ENCODE peak calls at places on chromosome 11, in nine cellular contexts. One of them, this sample, is unnamed.

GRCh38 chr11:114192841-114193389 is 103.3 kb upstream of the NNMT start:
- DNase-seq in H9: no peak
- DNase-seq in sigmoid colon: no peak
- DNase-seq in tibial artery: peak
- DNase-seq in neural crest cell: no peak
- DNase-seq in neural progenitor cell: peak
- DNase-seq in GM10248: no peak
- DNase-seq in right atrium auricular region: no peak
- DNase-seq in foreskin fibroblast: no peak
- DNase-seq in this sample: no peak

GRCh38 chr11:27013741-27014415 is 20.0 kb downstream of the FIBIN start:
- DNase-seq in H9: no peak
- DNase-seq in sigmoid colon: no peak
- DNase-seq in tibial artery: no peak
- DNase-seq in neural crest cell: no peak
- DNase-seq in neural progenitor cell: no peak
- DNase-seq in GM10248: no peak
- DNase-seq in right atrium auricular region: no peak
- DNase-seq in foreskin fibroblast: no peak
- DNase-seq in this sample: no peak

GRCh38 chr11:128968916-128969315 is 26.2 kb upstream of the TP53AIP1 start:
- DNase-seq in H9: no peak
- DNase-seq in sigmoid colon: no peak
- DNase-seq in tibial artery: no peak
- DNase-seq in neural crest cell: no peak
- DNase-seq in neural progenitor cell: no peak
- DNase-seq in GM10248: no peak
- DNase-seq in right atrium auricular region: no peak
- DNase-seq in foreskin fibroblast: no peak
- DNase-seq in this sample: no peak

GRCh38 chr11:68164437-68164836 is 43.2 kb upstream of the CHKA start:
- DNase-seq in H9: no peak
- DNase-seq in sigmoid colon: no peak
- DNase-seq in tibial artery: no peak
- DNase-seq in neural crest cell: no peak
- DNase-seq in neural progenitor cell: no peak
- DNase-seq in GM10248: no peak
- DNase-seq in right atrium auricular region: no peak
- DNase-seq in foreskin fibroblast: peak
- DNase-seq in this sample: no peak

GRCh38 chr11:93587858-93588581 is 44.8 kb upstream of the SMCO4 start:
- DNase-seq in H9: no peak
- DNase-seq in sigmoid colon: no peak
- DNase-seq in tibial artery: no peak
- DNase-seq in neural crest cell: no peak
- DNase-seq in neural progenitor cell: no peak
- DNase-seq in GM10248: no peak
- DNase-seq in right atrium auricular region: no peak
- DNase-seq in foreskin fibroblast: no peak
- DNase-seq in this sample: no peak

GRCh38 chr11:75809991-75810390 is 5.0 kb upstream of the UVRAG start:
- DNase-seq in H9: no peak
- DNase-seq in sigmoid colon: no peak
- DNase-seq in tibial artery: no peak
- DNase-seq in neural crest cell: no peak
- DNase-seq in neural progenitor cell: no peak
- DNase-seq in GM10248: no peak
- DNase-seq in right atrium auricular region: no peak
- DNase-seq in foreskin fibroblast: no peak
- DNase-seq in this sample: no peak

GRCh38 chr11:126153999-126154398 is 57.5 kb downstream of the RPUSD4 start:
- DNase-seq in H9: no peak
- DNase-seq in sigmoid colon: peak
- DNase-seq in tibial artery: no peak
- DNase-seq in neural crest cell: no peak
- DNase-seq in neural progenitor cell: peak
- DNase-seq in GM10248: no peak
- DNase-seq in right atrium auricular region: no peak
- DNase-seq in foreskin fibroblast: peak
- DNase-seq in this sample: no peak

GRCh38 chr11:47408598-47409439 is 429 bp downstream of the SLC39A13 start:
- DNase-seq in H9: peak
- DNase-seq in sigmoid colon: peak
- DNase-seq in tibial artery: peak
- DNase-seq in neural crest cell: no peak
- DNase-seq in neural progenitor cell: peak
- DNase-seq in GM10248: no peak
- DNase-seq in right atrium auricular region: no peak
- DNase-seq in foreskin fibroblast: peak
- DNase-seq in this sample: peak

GRCh38 chr11:102824541-102824940 is 18.9 kb downstream of the MMP3 start:
- DNase-seq in H9: no peak
- DNase-seq in sigmoid colon: no peak
- DNase-seq in tibial artery: no peak
- DNase-seq in neural crest cell: no peak
- DNase-seq in neural progenitor cell: no peak
- DNase-seq in GM10248: no peak
- DNase-seq in right atrium auricular region: no peak
- DNase-seq in foreskin fibroblast: no peak
- DNase-seq in this sample: no peak

GRCh38 chr11:112963368-112963955 is 2.2 kb downstream of the NCAM1 start:
- DNase-seq in H9: no peak
- DNase-seq in sigmoid colon: no peak
- DNase-seq in tibial artery: no peak
- DNase-seq in neural crest cell: no peak
- DNase-seq in neural progenitor cell: peak
- DNase-seq in GM10248: no peak
- DNase-seq in right atrium auricular region: no peak
- DNase-seq in foreskin fibroblast: no peak
- DNase-seq in this sample: no peak

GRCh38 chr11:119843760-119844330 is 114.8 kb upstream of the NECTIN1 start:
- DNase-seq in H9: no peak
- DNase-seq in sigmoid colon: no peak
- DNase-seq in tibial artery: no peak
- DNase-seq in neural crest cell: no peak
- DNase-seq in neural progenitor cell: no peak
- DNase-seq in GM10248: no peak
- DNase-seq in right atrium auricular region: no peak
- DNase-seq in foreskin fibroblast: no peak
- DNase-seq in this sample: no peak

GRCh38 chr11:61851900-61852295 is 23.8 kb downstream of the FADS2 start:
- DNase-seq in H9: no peak
- DNase-seq in sigmoid colon: no peak
- DNase-seq in tibial artery: no peak
- DNase-seq in neural crest cell: no peak
- DNase-seq in neural progenitor cell: no peak
- DNase-seq in GM10248: no peak
- DNase-seq in right atrium auricular region: no peak
- DNase-seq in foreskin fibroblast: no peak
- DNase-seq in this sample: no peak

GRCh38 chr11:47426062-47426956 is at the start of gene PSMC3:
- DNase-seq in H9: peak
- DNase-seq in sigmoid colon: peak
- DNase-seq in tibial artery: peak
- DNase-seq in neural crest cell: peak
- DNase-seq in neural progenitor cell: peak
- DNase-seq in GM10248: peak
- DNase-seq in right atrium auricular region: peak
- DNase-seq in foreskin fibroblast: peak
- DNase-seq in this sample: no peak

GRCh38 chr11:27571151-27571840 is 64.7 kb upstream of the LIN7C start:
- DNase-seq in H9: no peak
- DNase-seq in sigmoid colon: no peak
- DNase-seq in tibial artery: no peak
- DNase-seq in neural crest cell: no peak
- DNase-seq in neural progenitor cell: no peak
- DNase-seq in GM10248: no peak
- DNase-seq in right atrium auricular region: no peak
- DNase-seq in foreskin fibroblast: peak
- DNase-seq in this sample: no peak

GRCh38 chr11:35083181-35084061 is 55.5 kb upstream of the CD44 start:
- DNase-seq in H9: peak
- DNase-seq in sigmoid colon: peak
- DNase-seq in tibial artery: peak
- DNase-seq in neural crest cell: no peak
- DNase-seq in neural progenitor cell: peak
- DNase-seq in GM10248: peak
- DNase-seq in right atrium auricular region: peak
- DNase-seq in foreskin fibroblast: peak
- DNase-seq in this sample: no peak

GRCh38 chr11:3203221-3204043 is 15.2 kb downstream of the MRGPRG start:
- DNase-seq in H9: peak
- DNase-seq in sigmoid colon: peak
- DNase-seq in tibial artery: peak
- DNase-seq in neural crest cell: no peak
- DNase-seq in neural progenitor cell: peak
- DNase-seq in GM10248: no peak
- DNase-seq in right atrium auricular region: no peak
- DNase-seq in foreskin fibroblast: peak
- DNase-seq in this sample: peak

GRCh38 chr11:36469063-36469462 is 41.0 kb downstream of the TRAF6 start:
- DNase-seq in H9: peak
- DNase-seq in sigmoid colon: no peak
- DNase-seq in tibial artery: no peak
- DNase-seq in neural crest cell: no peak
- DNase-seq in neural progenitor cell: peak
- DNase-seq in GM10248: no peak
- DNase-seq in right atrium auricular region: no peak
- DNase-seq in foreskin fibroblast: no peak
- DNase-seq in this sample: no peak
- TF ChIP-seq CTCF in H9: peak
- TF ChIP-seq CTCF in sigmoid colon: no peak
- TF ChIP-seq CTCF in tibial artery: no peak
- TF ChIP-seq CTCF in neural crest cell: peak
- TF ChIP-seq CTCF in neural progenitor cell: peak
- TF ChIP-seq CTCF in GM10248: peak
- TF ChIP-seq CTCF in right atrium auricular region: no peak
- TF ChIP-seq CTCF in foreskin fibroblast: peak
- TF ChIP-seq CTCF in this sample: peak

DNA sequence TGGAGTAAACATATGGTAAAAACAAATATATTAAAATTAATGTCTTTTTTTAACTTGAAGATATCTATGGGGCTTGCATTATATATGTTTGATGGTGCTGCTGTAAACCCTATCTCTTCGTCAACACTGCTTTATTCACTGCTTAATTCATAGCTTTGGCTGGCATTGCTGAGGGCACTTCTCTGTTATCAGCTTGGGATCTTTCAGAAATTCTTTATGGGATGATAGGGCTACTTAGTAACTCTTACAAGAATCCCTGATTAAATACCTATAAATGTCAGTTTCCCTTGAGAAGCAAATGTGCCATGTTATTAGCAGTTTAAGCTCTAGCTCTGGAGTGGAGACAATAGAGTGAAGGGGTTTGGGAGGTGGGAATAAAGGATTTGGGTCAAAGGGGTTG is 112.3 kb downstream of the SWAP70 start:
- DNase-seq in H9: no peak
- DNase-seq in sigmoid colon: no peak
- DNase-seq in tibial artery: no peak
- DNase-seq in neural crest cell: no peak
- DNase-seq in neural progenitor cell: no peak
- DNase-seq in GM10248: no peak
- DNase-seq in right atrium auricular region: no peak
- DNase-seq in foreskin fibroblast: no peak
- DNase-seq in this sample: no peak
- TF ChIP-seq CTCF in H9: no peak
- TF ChIP-seq CTCF in sigmoid colon: no peak
- TF ChIP-seq CTCF in tibial artery: no peak
- TF ChIP-seq CTCF in neural crest cell: no peak
- TF ChIP-seq CTCF in neural progenitor cell: no peak
- TF ChIP-seq CTCF in GM10248: no peak
- TF ChIP-seq CTCF in right atrium auricular region: no peak
- TF ChIP-seq CTCF in foreskin fibroblast: no peak
- TF ChIP-seq CTCF in this sample: no peak

DNA sequence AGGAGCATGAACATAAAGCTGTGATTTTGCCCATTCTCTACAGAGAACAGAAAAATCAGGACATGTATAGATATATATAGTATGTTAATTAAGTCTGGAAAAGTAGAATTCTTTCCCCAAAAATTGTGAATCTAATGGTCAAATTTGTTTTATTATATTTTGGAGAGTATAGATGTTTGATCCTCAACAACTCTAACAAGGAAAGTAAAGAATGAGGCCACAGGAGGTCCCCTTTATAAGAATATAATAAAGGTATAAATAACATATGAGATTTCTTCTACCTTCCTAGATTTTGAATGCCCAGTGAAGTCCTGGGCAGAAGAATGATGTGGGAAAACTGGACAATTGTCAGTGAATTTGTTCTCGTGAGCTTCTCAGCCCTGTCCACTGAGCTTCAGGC is at the start of gene OR10A4:
- DNase-seq in H9: no peak
- DNase-seq in sigmoid colon: no peak
- DNase-seq in tibial artery: no peak
- DNase-seq in neural crest cell: no peak
- DNase-seq in neural progenitor cell: no peak
- DNase-seq in GM10248: no peak
- DNase-seq in right atrium auricular region: no peak
- DNase-seq in foreskin fibroblast: no peak
- DNase-seq in this sample: no peak
- TF ChIP-seq CTCF in H9: no peak
- TF ChIP-seq CTCF in sigmoid colon: no peak
- TF ChIP-seq CTCF in tibial artery: no peak
- TF ChIP-seq CTCF in neural crest cell: no peak
- TF ChIP-seq CTCF in neural progenitor cell: no peak
- TF ChIP-seq CTCF in GM10248: no peak
- TF ChIP-seq CTCF in right atrium auricular region: no peak
- TF ChIP-seq CTCF in foreskin fibroblast: no peak
- TF ChIP-seq CTCF in this sample: no peak

DNA sequence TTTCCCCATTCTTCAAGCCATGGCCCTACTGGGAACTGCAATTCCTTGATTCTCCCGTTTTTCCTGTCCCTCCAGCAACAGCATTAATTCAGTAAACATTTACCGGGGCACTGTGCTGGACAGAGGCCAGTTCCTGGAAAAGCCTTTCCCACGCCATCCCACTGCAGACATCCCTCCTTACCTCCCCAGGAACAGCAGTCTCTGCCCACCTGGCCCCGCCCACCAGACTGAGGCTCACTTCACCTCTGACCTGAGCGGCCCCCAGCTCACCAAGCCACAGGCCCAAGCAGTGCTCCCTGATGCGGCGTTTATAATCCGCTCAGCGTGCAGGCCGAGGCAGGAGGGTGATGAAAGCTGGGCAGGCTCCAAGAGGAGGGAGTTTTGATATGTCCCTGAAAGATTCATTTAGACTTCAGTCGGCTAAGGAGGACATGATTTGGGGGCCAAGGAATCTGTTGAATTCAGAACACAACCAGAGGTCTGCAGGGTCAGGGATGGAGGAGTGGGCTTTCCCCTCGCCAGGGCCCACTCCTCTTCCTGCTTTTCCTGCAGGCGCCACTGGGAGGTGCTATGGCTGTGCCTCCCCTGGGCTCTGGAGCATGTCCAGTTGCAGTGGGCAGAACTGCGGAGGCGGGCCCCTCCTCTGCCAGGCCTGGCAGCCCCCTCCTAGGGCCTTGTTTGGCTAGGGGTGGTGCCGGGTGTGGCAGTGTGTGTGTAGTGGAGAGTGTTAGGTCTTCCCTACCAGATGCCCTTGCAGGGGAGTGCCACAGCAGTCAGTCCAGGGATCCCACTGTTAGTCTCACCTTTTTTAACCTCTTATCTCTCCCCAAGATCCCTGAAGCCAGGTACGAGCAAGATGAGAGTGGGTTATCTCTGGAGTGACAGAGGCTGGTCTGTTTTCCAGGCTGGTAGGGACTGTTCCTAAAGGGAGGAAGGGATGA is 1.4 kb upstream of the TAGLN start:
- DNase-seq in H9: peak
- DNase-seq in sigmoid colon: peak
- DNase-seq in tibial artery: peak
- DNase-seq in neural crest cell: peak
- DNase-seq in neural progenitor cell: peak
- DNase-seq in GM10248: no peak
- DNase-seq in right atrium auricular region: no peak
- DNase-seq in foreskin fibroblast: no peak
- DNase-seq in this sample: no peak
- TF ChIP-seq CTCF in H9: peak
- TF ChIP-seq CTCF in sigmoid colon: peak
- TF ChIP-seq CTCF in tibial artery: peak
- TF ChIP-seq CTCF in neural crest cell: peak
- TF ChIP-seq CTCF in neural progenitor cell: peak
- TF ChIP-seq CTCF in GM10248: peak
- TF ChIP-seq CTCF in right atrium auricular region: peak
- TF ChIP-seq CTCF in foreskin fibroblast: peak
- TF ChIP-seq CTCF in this sample: peak